ENCODE peak calls at places on chromosomes 16 and 17, in four cellular contexts. T is HEK293T, A is HepG2, W is K562. N is an unnamed sample.

GRCh38 chr16:58021661-58022551 is 3.6 kb upstream of the MMP15 start:
- DNase-seq in T (no peak), A (no peak), W (no peak), N (no peak)

GRCh38 chr16:57167951-57168350 is 17.9 kb downstream of the PSME3IP1 start:
- DNase-seq in T (peak), A (peak), W (peak), N (no peak)

GRCh38 chr16:85286066-85286712 is 173.9 kb upstream of the CIBAR2 start:
- DNase-seq in T (no peak), A (no peak), W (no peak), N (no peak)

GRCh38 chr17:66507103-66507923 is 204.9 kb downstream of the PRKCA start:
- DNase-seq in T (no peak), A (peak), W (peak), N (no peak)

GRCh38 chr17:82892869-82893565 is 53.2 kb upstream of the ZNF750 start:
- DNase-seq in T (no peak), A (no peak), W (no peak), N (no peak)

GRCh38 chr17:66945451-66945850 is 19.1 kb upstream of the CACNG4 start:
- DNase-seq in T (no peak), A (no peak), W (no peak), N (no peak)

GRCh38 chr17:17024778-17025300 is 17.4 kb upstream of the MPRIP start:
- DNase-seq in T (no peak), A (no peak), W (no peak), N (no peak)

GRCh38 chr16:48426244-48427135 is 41.3 kb upstream of the SIAH1 start:
- DNase-seq in T (no peak), A (no peak), W (no peak), N (no peak)

GRCh38 chr17:68161644-68162428 is 86.0 kb upstream of the AMZ2 start:
- DNase-seq in T (no peak), A (no peak), W (no peak), N (no peak)

GRCh38 chr17:53516643-53517042 is 306.1 kb upstream of the KIF2B start:
- DNase-seq in T (no peak), A (no peak), W (peak), N (no peak)

GRCh38 chr16:11752856-11753255 is 10.2 kb upstream of the TXNDC11 start:
- DNase-seq in T (no peak), A (no peak), W (no peak), N (no peak)

GRCh38 chr16:17351471-17352045 is 119.2 kb downstream of the XYLT1 start:
- DNase-seq in T (no peak), A (no peak), W (no peak), N (no peak)

GRCh38 chr17:73133911-73134649 is 30.7 kb upstream of the SSTR2 start:
- DNase-seq in T (no peak), A (no peak), W (no peak), N (no peak)

GRCh38 chr16:67430504-67431076 is 331 bp upstream of the HSD11B2 start:
- DNase-seq in T (peak), A (peak), W (no peak), N (no peak)

GRCh38 chr16:60123387-60124023 is 1389.4 kb upstream of the GOT2 start:
- DNase-seq in T (no peak), A (no peak), W (no peak), N (no peak)

GRCh38 chr16:49932449-49932848 is 76.5 kb upstream of the ZNF423 start:
- DNase-seq in T (no peak), A (no peak), W (no peak), N (no peak)

GRCh38 chr17:42193216-42194132 is 820 bp downstream of the GHDC start:
- DNase-seq in T (no peak), A (no peak), W (no peak), N (no peak)

GRCh38 chr16:48537275-48537674 is 72.7 kb downstream of the N4BP1 start:
- DNase-seq in T (no peak), A (no peak), W (no peak), N (no peak)

GRCh38 chr17:4956493-4957061 is 5.7 kb downstream of the ENO3 start:
- DNase-seq in T (no peak), A (no peak), W (peak), N (peak)

GRCh38 chr17:83136931-83137330 is 57.5 kb downstream of the METRNL start:
- DNase-seq in T (no peak), A (no peak), W (no peak), N (no peak)

GRCh38 chr16:66207864-66208226 is 158.6 kb upstream of the CDH5 start:
- DNase-seq in T (no peak), A (no peak), W (no peak), N (no peak)

GRCh38 chr16:11835891-11836652 is 15.3 kb downstream of the RSL1D1 start:
- DNase-seq in T (no peak), A (no peak), W (peak), N (no peak)

GRCh38 chr16:48526058-48526957 is 83.7 kb downstream of the N4BP1 start:
- DNase-seq in T (no peak), A (peak), W (peak), N (peak)

GRCh38 chr17:50346313-50347086 is 574 bp downstream of the XYLT2 start:
- DNase-seq in T (peak), A (no peak), W (peak), N (peak)

GRCh38 chr17:16952401-16952800 is 19.5 kb downstream of the TNFRSF13B start:
- DNase-seq in T (no peak), A (no peak), W (no peak), N (no peak)

GRCh38 chr16:57020651-57021050 is 31.3 kb downstream of the NLRC5 start:
- DNase-seq in T (no peak), A (peak), W (no peak), N (no peak)

GRCh38 chr17:33201255-33201654 is 91.8 kb downstream of the ASIC2 start:
- DNase-seq in T (no peak), A (no peak), W (no peak), N (no peak)

GRCh38 chr17:51200846-51201245 is 34.6 kb downstream of the NME2 start:
- DNase-seq in T (no peak), A (no peak), W (no peak), N (no peak)

GRCh38 chr17:31758646-31759045 is 100.4 kb downstream of the COPRS start:
- DNase-seq in T (no peak), A (no peak), W (no peak), N (no peak)

GRCh38 chr17:65058615-65059014 is 2.1 kb upstream of the GNA13 start:
- DNase-seq in T (no peak), A (no peak), W (no peak), N (no peak)

GRCh38 chr16:86396318-86396882 is 113.9 kb upstream of the FOXF1 start:
- DNase-seq in T (no peak), A (no peak), W (no peak), N (no peak)

GRCh38 chr16:88017551-88018101 is 66.4 kb downstream of the BANP start:
- DNase-seq in T (no peak), A (no peak), W (no peak), N (no peak)

GRCh38 chr16:88014201-88014781 is 63.1 kb downstream of the BANP start:
- DNase-seq in T (no peak), A (peak), W (no peak), N (no peak)

GRCh38 chr16:88014954-88015805 is 63.9 kb downstream of the BANP start:
- DNase-seq in T (no peak), A (no peak), W (no peak), N (no peak)

GRCh38 chr16:88015806-88016140 is 64.5 kb downstream of the BANP start:
- DNase-seq in T (no peak), A (no peak), W (no peak), N (peak)

DNA sequence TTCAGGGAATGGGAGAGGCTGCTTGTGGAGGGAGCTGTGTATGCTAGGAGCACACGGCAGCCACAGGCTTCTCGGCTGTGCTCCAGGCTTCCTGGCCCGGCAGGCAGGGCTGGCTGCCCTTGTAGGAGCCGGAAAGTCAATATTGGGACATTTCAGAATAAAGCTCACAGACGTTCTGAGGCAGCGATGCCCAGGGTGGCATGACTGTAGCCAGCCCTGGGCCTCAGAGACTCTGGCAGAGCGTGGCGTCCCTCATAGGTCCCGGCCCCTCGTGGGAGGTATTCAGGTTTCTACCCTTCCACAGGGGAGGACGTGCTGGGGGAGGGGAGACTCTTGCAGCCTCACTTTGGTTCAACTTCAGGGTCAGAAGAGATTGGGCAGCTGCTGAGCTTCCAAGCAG is 65.8 kb downstream of the BANP start:
- DNase-seq in T (no peak), A (no peak), W (no peak), N (no peak)
- TF ChIP-seq ELF4 in T (no peak), A (no peak), W (no peak), N (no peak)

GRCh38 chr17:60525347-60525623 is 757 bp downstream of the APPBP2 start:
- DNase-seq in T (peak), A (no peak), W (no peak), N (no peak)
- TF ChIP-seq ELF4 in T (no peak), A (no peak), W (peak), N (no peak)

GRCh38 chr17:40070895-40071719 is 8.3 kb downstream of the THRA start:
- DNase-seq in T (no peak), A (no peak), W (peak), N (no peak)
- TF ChIP-seq ELF4 in T (no peak), A (no peak), W (no peak), N (no peak)

GRCh38 chr17:28598799-28599310 is at the start of gene SPAG5:
- DNase-seq in T (peak), A (peak), W (peak), N (peak)
- TF ChIP-seq ELF4 in T (peak), A (no peak), W (no peak), N (peak)

GRCh38 chr17:75487351-75488070 is 27.8 kb downstream of the CASKIN2 start:
- DNase-seq in T (no peak), A (no peak), W (peak), N (no peak)
- TF ChIP-seq ELF4 in T (no peak), A (no peak), W (peak), N (no peak)

GRCh38 chr17:28031174-28031573 is 11.3 kb upstream of the NLK start:
- DNase-seq in T (no peak), A (no peak), W (no peak), N (no peak)

GRCh38 chr17:28029033-28029432 is 13.4 kb upstream of the NLK start:
- DNase-seq in T (no peak), A (no peak), W (peak), N (no peak)

GRCh38 chr17:28033972-28034714 is 8.3 kb upstream of the NLK start:
- DNase-seq in T (no peak), A (no peak), W (peak), N (no peak)

GRCh38 chr17:28030386-28030785 is 12.1 kb upstream of the NLK start:
- DNase-seq in T (no peak), A (peak), W (no peak), N (no peak)
- TF ChIP-seq ELF4 in T (no peak), A (no peak), W (no peak), N (no peak)

DNA sequence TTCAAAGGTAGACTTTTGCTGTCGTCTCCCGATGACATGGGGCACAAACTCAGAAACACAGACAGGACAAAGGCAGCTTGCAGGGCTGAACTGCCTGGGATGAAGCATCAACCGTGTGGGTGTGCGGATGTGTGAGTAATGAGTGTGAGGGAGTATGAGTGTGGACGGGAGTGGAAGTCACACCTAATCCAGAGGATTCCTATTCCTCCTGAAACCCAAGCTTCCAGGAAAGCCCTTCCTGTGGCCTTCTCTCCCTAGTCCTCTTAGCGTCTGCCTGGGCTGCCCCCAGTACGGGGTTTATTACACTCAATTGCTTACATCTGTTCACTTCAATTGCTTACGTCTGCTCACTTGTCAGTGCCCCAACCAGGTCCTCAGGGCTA is 2.3 kb upstream of the IL4R start:
- DNase-seq in T (no peak), A (no peak), W (no peak), N (no peak)
- TF ChIP-seq ELF4 in T (no peak), A (no peak), W (no peak), N (no peak)

GRCh38 chr16:29811896-29812665 is at the start of gene PRRT2:
- DNase-seq in T (peak), A (no peak), W (peak), N (peak)

GRCh38 chr16:29812754-29813643 is 1.0 kb downstream of the PRRT2 start:
- DNase-seq in T (no peak), A (no peak), W (no peak), N (no peak)

GRCh38 chr16:29815032-29815721 is 775 bp upstream of the PAGR1 start:
- DNase-seq in T (no peak), A (no peak), W (peak), N (peak)

GRCh38 chr16:29814592-29814991 is 1.4 kb upstream of the PAGR1 start:
- DNase-seq in T (no peak), A (no peak), W (no peak), N (no peak)

DNA sequence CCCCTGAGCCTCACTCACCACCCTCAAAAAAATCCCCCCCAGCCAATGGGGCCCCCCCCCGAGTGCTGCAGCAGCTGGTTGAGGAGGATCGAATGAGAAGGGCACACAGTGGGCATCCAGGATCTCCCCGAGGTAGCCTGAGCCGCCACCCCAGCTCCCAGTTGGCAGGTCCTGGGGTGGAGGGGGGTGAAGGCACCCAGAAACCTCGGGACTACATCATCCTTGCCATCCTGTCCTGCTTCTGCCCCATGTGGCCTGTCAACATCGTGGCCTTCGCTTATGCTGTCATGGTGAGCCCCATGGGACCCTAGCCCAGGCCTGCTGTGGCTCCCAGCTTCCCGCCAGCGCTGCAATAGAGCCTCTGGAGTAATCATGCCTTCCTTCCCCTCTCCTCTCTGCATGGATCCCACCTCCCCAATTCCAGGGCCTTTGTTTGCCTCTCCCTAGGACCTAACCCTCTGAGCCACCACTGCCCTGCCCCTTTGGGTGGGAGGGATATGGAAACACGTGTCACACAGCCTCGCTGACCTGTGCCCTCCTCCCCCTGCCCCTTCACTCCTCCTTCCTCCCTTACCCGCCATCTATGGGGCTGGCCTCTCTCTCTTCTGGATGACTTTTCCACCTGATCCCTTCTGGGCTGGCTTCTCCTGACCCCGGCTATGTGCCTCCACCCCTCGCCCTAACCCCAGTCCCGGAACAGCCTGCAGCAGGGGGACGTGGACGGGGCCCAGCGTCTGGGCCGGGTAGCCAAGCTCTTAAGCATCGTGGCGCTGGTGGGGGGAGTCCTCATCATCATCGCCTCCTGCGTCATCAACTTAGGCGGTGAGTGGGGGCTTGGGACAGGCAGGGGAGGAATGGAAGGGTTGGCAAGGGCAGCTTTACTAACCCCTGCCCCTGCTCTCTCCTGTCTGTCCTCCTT is 1.9 kb downstream of the PRRT2 start:
- DNase-seq in T (no peak), A (no peak), W (no peak), N (no peak)
- TF ChIP-seq ELF4 in T (no peak), A (no peak), W (no peak), N (no peak)

DNA sequence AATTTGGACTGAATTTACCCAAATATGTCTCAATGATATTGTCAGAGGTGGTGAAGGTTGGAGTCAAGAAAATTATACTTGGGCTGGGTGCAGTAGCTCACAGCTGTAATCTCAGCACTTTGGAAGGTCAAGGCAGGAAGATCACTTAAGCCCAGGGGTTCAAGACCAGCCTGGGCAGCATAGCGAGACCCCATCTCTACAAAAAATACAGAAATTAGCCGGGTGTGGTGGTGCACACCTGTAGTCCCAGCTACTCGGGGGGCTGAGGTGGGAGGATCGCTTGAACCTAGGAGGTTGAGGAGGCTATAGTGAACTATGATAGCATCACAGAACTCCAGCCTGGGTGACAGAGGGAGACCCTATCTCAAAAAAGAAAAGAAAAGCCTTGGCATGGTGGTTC is 40.9 kb downstream of the LAT start:
- DNase-seq in T (no peak), A (no peak), W (no peak), N (no peak)
- TF ChIP-seq ELF4 in T (no peak), A (no peak), W (no peak), N (no peak)